ENCODE peak calls at places on chromosomes 11 and 22, in four cellular contexts. Z, T, V and H are unnamed samples. For H3K9me2, the result is how much of the 10 kb centered on the place peaks cover.

GRCh38 chr11:128535468-128536457 is 51.6 kb downstream of the ETS1 start:
- DNase-seq in Z (no peak), T (peak), V (no peak), H (no peak)

GRCh38 chr22:46672731-46673130 is 52.5 kb downstream of the GRAMD4 start:
- DNase-seq in Z (peak), T (no peak), V (no peak), H (no peak)

GRCh38 chr11:15418887-15419286 is 304.2 kb downstream of the INSC start:
- DNase-seq in Z (no peak), T (no peak), V (no peak), H (no peak)

GRCh38 chr11:128492903-128493569 is 94.3 kb downstream of the ETS1 start:
- DNase-seq in Z (peak), T (no peak), V (no peak), H (no peak)

GRCh38 chr11:67367014-67367835 is 6.2 kb downstream of the CLCF1 start:
- DNase-seq in Z (peak), T (no peak), V (no peak), H (no peak)

GRCh38 chr11:115724709-115725108 is 220.5 kb upstream of the CADM1 start:
- DNase-seq in Z (peak), T (no peak), V (no peak), H (no peak)

GRCh38 chr11:6096417-6096816 is 11.1 kb upstream of the OR56B4 start:
- DNase-seq in Z (peak), T (no peak), V (no peak), H (no peak)

GRCh38 chr11:62680825-62681240 is 2.0 kb upstream of the UBXN1 start:
- DNase-seq in Z (peak), T (peak), V (peak), H (peak)

GRCh38 chr11:10379022-10379421 is 74.1 kb downstream of the ADM start:
- DNase-seq in Z (no peak), T (peak), V (no peak), H (no peak)

GRCh38 chr22:26663374-26663923 is 6.1 kb downstream of the MIAT start:
- DNase-seq in Z (no peak), T (no peak), V (no peak), H (peak)

GRCh38 chr22:21896951-21897513 is 29.6 kb upstream of the MAPK1 start:
- DNase-seq in Z (no peak), T (no peak), V (no peak), H (no peak)

GRCh38 chr22:32233091-32233490 is 22.1 kb downstream of the SLC5A4 start:
- DNase-seq in Z (no peak), T (no peak), V (no peak), H (no peak)

GRCh38 chr11:126344291-126344970 is 11.1 kb upstream of the ST3GAL4 start:
- DNase-seq in Z (no peak), T (no peak), V (no peak), H (no peak)

GRCh38 chr22:45966320-45966891 is 10.6 kb downstream of the WNT7B start:
- DNase-seq in Z (no peak), T (no peak), V (no peak), H (peak)

GRCh38 chr11:45092901-45093760 is 53.3 kb upstream of the PRDM11 start:
- DNase-seq in Z (peak), T (peak), V (no peak), H (no peak)

GRCh38 chr11:17790453-17790852 is 55.9 kb downstream of the KCNC1 start:
- DNase-seq in Z (peak), T (peak), V (no peak), H (no peak)

GRCh38 chr11:94194712-94195111 is 66.1 kb downstream of the PANX1 start:
- DNase-seq in Z (no peak), T (no peak), V (no peak), H (no peak)

GRCh38 chr22:46994265-46994664 is 231.8 kb downstream of the TBC1D22A start:
- DNase-seq in Z (no peak), T (no peak), V (no peak), H (no peak)

GRCh38 chr11:102476812-102477211 is 24.2 kb upstream of the TMEM123 start:
- DNase-seq in Z (no peak), T (peak), V (no peak), H (peak)

GRCh38 chr11:121741954-121742361 is 289.2 kb upstream of the SORL1-AS1 start:
- DNase-seq in Z (peak), T (no peak), V (peak), H (no peak)

GRCh38 chr11:95067828-95068244 is 1.1 kb downstream of the SRSF8 start:
- DNase-seq in Z (no peak), T (no peak), V (no peak), H (no peak)

GRCh38 chr11:28739489-28740280 is 631.5 kb downstream of the METTL15 start:
- DNase-seq in Z (no peak), T (no peak), V (no peak), H (no peak)

GRCh38 chr11:60862171-60862570 is 5.2 kb upstream of the ZP1 start:
- DNase-seq in Z (no peak), T (no peak), V (no peak), H (no peak)

GRCh38 chr11:35250192-35250591 is 111.2 kb downstream of the CD44 start:
- DNase-seq in Z (no peak), T (no peak), V (no peak), H (no peak)

GRCh38 chr22:45413013-45413367 is 409 bp downstream of the SMC1B start:
- DNase-seq in Z (no peak), T (no peak), V (no peak), H (no peak)

GRCh38 chr11:110100476-110101240 is 7.5 kb downstream of the ZC3H12C start:
- DNase-seq in Z (no peak), T (no peak), V (no peak), H (no peak)

GRCh38 chr22:24503137-24503850 is 8.2 kb downstream of the UPB1 start:
- DNase-seq in Z (peak), T (peak), V (peak), H (peak)

GRCh38 chr11:64665381-64665780 is 57.6 kb downstream of the NRXN2 start:
- DNase-seq in Z (no peak), T (peak), V (no peak), H (no peak)

DNA sequence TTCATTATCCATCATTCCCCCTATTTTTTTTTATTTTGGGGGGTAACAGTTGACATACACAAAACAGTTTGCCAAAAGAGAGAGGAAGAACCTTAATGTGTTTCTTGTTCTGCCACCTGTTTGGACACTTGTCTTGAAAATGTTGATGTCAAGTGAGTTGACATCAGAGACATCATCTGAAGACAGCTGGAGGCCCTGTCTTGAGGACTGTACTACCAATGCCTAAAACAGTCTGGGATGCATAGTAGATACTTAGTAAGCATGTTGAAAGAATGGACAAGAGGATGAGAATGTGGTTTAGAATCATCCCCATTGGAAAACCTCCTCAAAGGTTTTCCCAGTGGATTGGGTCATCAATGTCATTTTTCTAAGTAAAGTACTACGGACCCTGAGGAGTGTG is 2.4 kb upstream of the ARHGEF12 start:
- DNase-seq in Z (no peak), T (no peak), V (no peak), H (no peak)
- H3K4me2 ChIP-seq in Z (peak), T (no peak), V (no peak), H (peak)

GRCh38 chr11:132898021-132898420 is 634.3 kb downstream of the OPCML start:
- DNase-seq in Z (no peak), T (no peak), V (no peak), H (no peak)
- H3K9me2 ChIP-seq in Z (under half), T (under half), V (under half), H (under half)

DNA sequence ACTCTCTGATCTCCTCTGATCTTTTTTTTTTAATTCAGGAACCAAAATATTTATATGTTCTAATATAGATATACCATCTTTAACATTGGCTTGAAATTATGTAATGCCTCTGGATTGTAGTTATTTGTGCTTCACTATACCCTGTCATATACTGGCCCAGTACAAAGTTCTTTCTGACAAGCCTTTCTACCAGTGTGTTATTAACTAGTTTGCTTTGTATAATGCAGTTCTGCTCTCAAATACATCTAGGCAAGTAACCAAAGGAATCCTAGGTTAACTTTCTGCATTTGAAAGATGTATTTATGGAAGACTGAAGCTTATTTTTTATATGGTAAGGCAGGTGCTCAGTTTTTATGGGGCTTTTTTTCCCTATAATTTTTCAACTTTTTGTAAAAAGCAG is 36.1 kb downstream of the ARHGEF12 start:
- DNase-seq in Z (no peak), T (no peak), V (no peak), H (no peak)
- H3K9ac ChIP-seq in Z (no peak), T (no peak), V (no peak), H (no peak)

DNA sequence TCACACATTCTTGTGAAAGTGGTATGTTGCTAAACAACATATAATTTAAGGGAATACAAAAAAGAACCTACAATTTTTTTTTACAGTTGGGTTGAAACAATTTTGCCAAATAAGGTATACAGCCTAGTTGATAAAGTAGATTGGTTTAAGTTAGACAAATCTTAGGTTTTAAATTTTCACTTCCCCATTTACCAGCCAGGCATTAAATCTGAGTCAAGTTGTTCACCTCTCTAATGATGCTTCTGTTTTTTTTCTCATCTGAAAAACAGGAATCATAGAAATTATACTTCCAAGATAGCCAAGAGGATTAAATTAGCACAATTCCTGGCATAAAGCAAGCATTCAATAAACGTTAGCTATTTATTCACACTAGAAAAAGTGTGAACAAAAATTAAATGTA is 45.2 kb downstream of the ZBTB44 start:
- DNase-seq in Z (no peak), T (no peak), V (no peak), H (peak)
- H3K4me2 ChIP-seq in Z (no peak), T (no peak), V (no peak), H (peak)

GRCh38 chr11:132898676-132899075 is 633.6 kb downstream of the OPCML start:
- DNase-seq in Z (no peak), T (no peak), V (no peak), H (no peak)
- H3K9me2 ChIP-seq in Z (under half), T (under half), V (under half), H (under half)

GRCh38 chr22:35333220-35333619 is 33.5 kb downstream of the TOM1 start:
- DNase-seq in Z (no peak), T (no peak), V (no peak), H (no peak)
- H3K9ac ChIP-seq in Z (no peak), T (no peak), V (no peak), H (no peak)

GRCh38 chr11:72820439-72821139 is 6.4 kb downstream of the ATG16L2 start:
- DNase-seq in Z (no peak), T (no peak), V (no peak), H (no peak)
- H3K4me2 ChIP-seq in Z (no peak), T (no peak), V (no peak), H (no peak)

DNA sequence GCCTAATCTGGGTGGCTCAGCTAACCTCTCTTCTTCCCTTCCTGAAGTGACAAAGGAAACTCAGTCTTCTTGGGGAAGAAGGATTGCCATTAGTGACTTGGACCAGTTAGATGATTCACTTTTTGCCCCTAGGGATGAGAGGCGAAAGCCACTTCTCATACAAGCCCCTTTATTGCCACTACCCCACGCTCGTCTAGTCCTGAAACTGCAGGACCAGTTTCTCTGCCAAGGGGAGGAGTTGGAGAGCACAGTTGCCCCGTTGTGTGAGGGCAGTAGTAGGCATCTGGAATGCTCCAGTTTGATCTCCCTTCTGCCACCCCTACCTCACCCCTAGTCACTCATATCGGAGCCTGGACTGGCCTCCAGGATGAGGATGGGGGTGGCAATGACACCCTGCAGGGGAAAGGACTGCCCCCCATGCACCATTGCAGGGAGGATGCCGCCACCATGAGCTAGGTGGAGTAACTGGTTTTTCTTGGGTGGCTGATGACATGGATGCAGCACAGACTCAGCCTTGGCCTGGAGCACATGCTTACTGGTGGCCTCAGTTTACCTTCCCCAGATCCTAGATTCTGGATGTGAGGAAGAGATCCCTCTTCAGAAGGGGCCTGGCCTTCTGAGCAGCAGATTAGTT is 14.2 kb upstream of the UVRAG start:
- DNase-seq in Z (no peak), T (peak), V (no peak), H (no peak)
- H3K9me2 ChIP-seq in Z (under half), T (under half), V (under half), H (under half)

GRCh38 chr11:117314840-117315239 is 1.2 kb downstream of the BACE1 start:
- DNase-seq in Z (peak), T (no peak), V (peak), H (no peak)
- H3K9ac ChIP-seq in Z (peak), T (no peak), V (peak), H (no peak)

GRCh38 chr22:37607912-37608476 is 640 bp upstream of the GGA1 start:
- DNase-seq in Z (no peak), T (no peak), V (peak), H (no peak)

GRCh38 chr22:37610480-37611148 is 2.0 kb downstream of the GGA1 start:
- DNase-seq in Z (no peak), T (no peak), V (no peak), H (no peak)

GRCh38 chr22:37608477-37609239 is at the start of gene GGA1:
- DNase-seq in Z (peak), T (peak), V (peak), H (peak)

GRCh38 chr22:37611202-37611601 is 2.6 kb downstream of the GGA1 start:
- DNase-seq in Z (no peak), T (no peak), V (no peak), H (no peak)

DNA sequence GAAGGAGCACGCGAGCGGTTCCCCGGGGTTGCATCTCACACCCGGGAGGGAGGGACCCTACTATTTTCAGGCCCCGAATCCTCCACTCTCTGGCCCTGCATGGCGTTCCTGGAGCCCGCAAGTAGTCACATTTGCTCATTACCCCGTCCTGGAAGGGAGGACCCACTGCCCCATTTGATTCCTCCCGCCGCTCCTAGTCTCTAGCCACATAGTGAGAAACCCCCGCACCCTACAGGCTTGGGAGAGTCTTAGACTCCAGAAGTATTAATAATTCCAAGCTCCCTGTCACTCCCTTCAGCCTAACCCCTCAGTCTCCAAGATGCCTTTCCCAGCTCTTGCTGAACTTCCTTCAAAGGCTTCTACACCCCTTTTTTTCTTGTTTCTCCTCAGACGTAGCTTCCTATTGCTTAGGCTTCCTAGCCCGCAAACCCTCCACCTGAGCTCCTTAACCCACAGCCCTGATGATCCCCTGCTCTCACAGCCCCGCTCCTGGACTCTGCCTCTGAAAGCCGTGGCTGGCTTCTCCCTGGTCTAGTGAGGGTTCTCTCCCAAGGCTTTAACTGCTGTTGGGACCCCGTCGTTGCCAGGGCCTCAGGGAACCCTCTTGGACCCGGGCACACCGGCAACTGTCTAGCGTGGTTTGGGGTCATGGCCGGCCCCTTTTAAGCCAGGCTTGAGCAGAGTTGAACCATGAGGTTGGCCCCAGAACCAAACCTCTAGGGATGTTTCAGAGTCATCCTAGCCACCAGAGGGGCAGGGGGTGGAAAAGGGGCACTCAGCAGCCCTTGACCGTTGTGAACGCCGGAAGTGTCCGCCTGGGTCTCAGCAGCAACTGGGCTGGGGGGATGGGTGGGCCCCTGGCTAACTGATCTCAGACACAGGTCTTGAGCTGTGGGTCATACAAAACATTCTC is 862 bp downstream of the GGA1 start:
- DNase-seq in Z (peak), T (peak), V (peak), H (peak)
- H3K4me2 ChIP-seq in Z (peak), T (peak), V (peak), H (peak)